ENCODE peak calls at places on chromosomes 4 and X, in five cellular contexts. M is suprapubic skin, W is upper lobe of left lung, L is Panc1, Q is breast epithelium. P is an unnamed sample.
A peak's percentile ranks its signal among the peaks of the same experiment; 100 is the strongest.

GRCh38 chrX:29143356-29143755 is 556.1 kb downstream of the IL1RAPL1 start:
- DNase-seq in M (no peak), W (no peak), L (no peak), Q (no peak), P (no peak)

GRCh38 chrX:29215251-29215650 is 628.0 kb downstream of the IL1RAPL1 start:
- DNase-seq in M (no peak), W (no peak), L (no peak), Q (no peak), P (no peak)

GRCh38 chr4:52843958-52844357 is 18.2 kb upstream of the RASL11B start:
- DNase-seq in M (no peak), W (no peak), L (no peak), Q (no peak), P (no peak)

GRCh38 chr4:107452717-107453116 is 267.3 kb downstream of the PAPSS1 start:
- DNase-seq in M (no peak), W (no peak), L (no peak), Q (no peak), P (no peak)

GRCh38 chr4:139901516-139902327 is 236.1 kb downstream of the MGST2 start:
- DNase-seq in M (no peak), W (no peak), L (no peak), Q (no peak), P (no peak)

GRCh38 chr4:152211936-152212675 is 323.8 kb downstream of the FBXW7 start:
- DNase-seq in M (no peak), W (no peak), L (no peak), Q (no peak), P (no peak)

GRCh38 chrX:119685225-119686066 is 7.5 kb downstream of the SEPTIN6 start:
- DNase-seq in M (no peak), W (no peak), L (no peak), Q (no peak), P (no peak)

GRCh38 chrX:130631011-130631410 is 229.2 kb downstream of the RBMX2 start:
- DNase-seq in M (no peak), W (no peak), L (no peak), Q (no peak), P (no peak)

GRCh38 chr4:163173713-163174112 is 7.0 kb upstream of the NAF1 start:
- DNase-seq in M (no peak), W (no peak), L (no peak), Q (no peak), P (no peak)

GRCh38 chr4:163175971-163176958 is 9.6 kb upstream of the NAF1 start:
- DNase-seq in M (no peak), W (no peak), L (no peak), Q (no peak), P (no peak)

GRCh38 chr4:163171590-163171989 is 4.9 kb upstream of the NAF1 start:
- DNase-seq in M (no peak), W (no peak), L (no peak), Q (no peak), P (no peak)

GRCh38 chr4:163167333-163167626 is 590 bp upstream of the NAF1 start:
- DNase-seq in M (no peak), W (no peak), L (no peak), Q (no peak), P (no peak)

GRCh38 chr4:163172666-163173065 is 6.0 kb upstream of the NAF1 start:
- DNase-seq in M (no peak), W (no peak), L (no peak), Q (no peak), P (no peak)
- TF ChIP-seq POLR2AphosphoS5 in M (no peak), W (no peak), L (no peak), Q (no peak), P (no peak)

DNA sequence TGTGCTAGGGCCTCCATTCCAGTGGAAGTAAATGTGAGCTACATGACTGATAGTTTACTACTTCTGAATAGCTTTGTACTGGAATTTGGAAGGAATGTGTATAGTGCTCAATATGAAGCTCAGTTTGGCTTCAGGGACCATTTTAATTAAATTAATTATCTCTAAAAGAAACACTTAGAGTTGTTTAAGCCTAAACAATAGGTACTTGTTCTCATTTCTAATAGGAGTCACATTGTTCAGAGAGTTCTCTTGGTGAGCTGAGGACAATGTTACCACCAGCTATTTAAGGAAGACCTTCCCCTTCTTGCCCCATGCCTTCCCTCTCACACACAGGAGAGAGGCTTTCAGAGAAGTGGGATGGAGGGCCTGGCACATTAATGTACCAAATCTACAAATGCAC is 78.3 kb downstream of the CHIC2 start:
- DNase-seq in M (no peak), W (no peak), L (no peak), Q (no peak), P (no peak)
- H3K27me3 ChIP-seq in M (no peaks in the 10 kb centered on the region), W (no peaks in the 10 kb centered on the region), L (no peaks in the 10 kb centered on the region), Q (no peaks in the 10 kb centered on the region), P (no peaks in the 10 kb centered on the region)

GRCh38 chr4:113584407-113585150 is 177.0 kb downstream of the CAMK2D start:
- DNase-seq in M (no peak), W (no peak), L (no peak), Q (no peak), P (no peak)

GRCh38 chr4:113586072-113586471 is 175.5 kb downstream of the CAMK2D start:
- DNase-seq in M (no peak), W (no peak), L (no peak), Q (no peak), P (no peak)

GRCh38 chr4:113587640-113588275 is 173.8 kb downstream of the CAMK2D start:
- DNase-seq in M (no peak), W (no peak), L (no peak), Q (no peak), P (no peak)

GRCh38 chr4:113588895-113589668 is 172.5 kb downstream of the CAMK2D start:
- DNase-seq in M (no peak), W (no peak), L (no peak), Q (no peak), P (no peak)

DNA sequence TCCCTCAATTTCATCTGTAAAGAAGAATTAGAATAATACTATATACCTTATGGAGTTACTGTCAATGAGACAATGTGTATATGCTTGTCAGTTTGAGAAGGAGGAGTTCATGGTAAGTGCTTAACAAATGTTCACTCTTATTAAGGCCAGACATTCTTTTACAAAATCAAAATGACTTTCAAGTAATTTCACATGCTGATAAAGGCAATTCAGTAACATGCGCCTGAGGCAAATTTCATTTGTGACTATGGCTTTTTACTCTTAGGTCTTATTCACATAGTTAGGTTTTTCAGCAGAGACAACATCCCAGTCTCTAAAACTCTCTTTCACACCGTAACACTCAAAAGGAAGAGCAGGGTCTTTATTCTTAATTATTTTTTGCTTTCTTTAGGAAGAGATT is 174.4 kb downstream of the CAMK2D start:
- DNase-seq in M (no peak), W (no peak), L (no peak), Q (no peak), P (no peak)
- H3K27ac ChIP-seq in M (no peak overlapping the region), W (no peak overlapping the region), L (no peak overlapping the region), Q (no peak overlapping the region), P (no peak overlapping the region)

GRCh38 chrX:82692991-82693390 is 815.1 kb upstream of the POU3F4 start:
- DNase-seq in M (no peak), W (no peak), L (no peak), Q (no peak), P (no peak)
- TF ChIP-seq POLR2AphosphoS5 in M (no peak), W (no peak), L (no peak), Q (no peak), P (no peak)

GRCh38 chr4:183354213-183354612 is 32.0 kb upstream of the CLDN24 start:
- DNase-seq in M (peak; percentile 14), W (no peak), L (no peak), Q (no peak), P (no peak)
- H3K27me3 ChIP-seq in M (no peaks in the 10 kb centered on the region), W (no peaks in the 10 kb centered on the region), L (no peaks in the 10 kb centered on the region), Q (no peaks in the 10 kb centered on the region), P (no peaks in the 10 kb centered on the region)

GRCh38 chrX:154444755-154445246 is 860 bp downstream of the FAM50A start:
- DNase-seq in M (no peak), W (no peak), L (no peak), Q (no peak), P (no peak)
- H3K27ac ChIP-seq in M (peak overlapping the region; percentile 64), W (peak overlapping the region; percentile 72), L (peak overlapping the region; percentile 87), Q (peak overlapping the region; percentile 90), P (peak overlapping the region; percentile 90)

GRCh38 chr4:2412885-2413716 is 5.3 kb downstream of the ZFYVE28 start:
- DNase-seq in M (peak; percentile 86), W (peak; percentile 92), L (peak; percentile 68), Q (peak; percentile 71), P (peak; percentile 90)
- TF ChIP-seq POLR2AphosphoS5 in M (peak; percentile 20), W (peak; percentile 57), L (peak; percentile 44), Q (no peak), P (peak; percentile 79)